ENCODE peak calls at places on chromosomes 5 and 9, in six cellular contexts. Z is GM23338, B is PC-9, X is endothelial cell of umbilical vein, V is neuronal stem cell, P is neural progenitor cell. F is an unnamed sample.
A peak's percentile ranks its signal among the peaks of the same experiment; 100 is the strongest.

GRCh38 chr9:20478780-20479179 is 143.5 kb downstream of the MLLT3 start:
- DNase-seq in Z (no peak), B (no peak), X (no peak), V (no peak), P (peak; percentile 7), F (no peak)

GRCh38 chr9:71607571-71607970 is 160.7 kb downstream of the CEMIP2 start:
- DNase-seq in Z (no peak), B (no peak), X (no peak), V (no peak), P (no peak), F (no peak)

GRCh38 chr9:18477121-18477705 is 3.3 kb downstream of the ADAMTSL1 start:
- DNase-seq in Z (no peak), B (no peak), X (no peak), V (no peak), P (no peak), F (no peak)

GRCh38 chr9:6845881-6846280 is 88.1 kb downstream of the KDM4C start:
- DNase-seq in Z (peak; percentile 85), B (no peak), X (no peak), V (peak; percentile 15), P (peak; percentile 61), F (no peak)

GRCh38 chr5:6818594-6819512 is 105.6 kb downstream of the TENT4A start:
- DNase-seq in Z (no peak), B (no peak), X (no peak), V (no peak), P (peak; percentile 18), F (peak; percentile 25)

GRCh38 chr9:137373611-137373980 is 49.4 kb downstream of the EXD3 start:
- DNase-seq in Z (no peak), B (no peak), X (no peak), V (peak; percentile 43), P (peak; percentile 77), F (no peak)

GRCh38 chr5:178110511-178110910 is 2.8 kb upstream of the N4BP3 start:
- DNase-seq in Z (no peak), B (no peak), X (no peak), V (no peak), P (no peak), F (no peak)

GRCh38 chr5:147455321-147455720 is 54.5 kb downstream of the DPYSL3 start:
- DNase-seq in Z (peak; percentile 67), B (no peak), X (no peak), V (no peak), P (peak; percentile 61), F (no peak)

GRCh38 chr5:143352691-143353090 is 50.8 kb downstream of the NR3C1 start:
- DNase-seq in Z (no peak), B (no peak), X (no peak), V (no peak), P (no peak), F (no peak)

GRCh38 chr5:169904568-169904967 is 75.7 kb downstream of the INSYN2B start:
- DNase-seq in Z (no peak), B (no peak), X (no peak), V (no peak), P (peak; percentile 59), F (no peak)

GRCh38 chr5:150780816-150781221 is 2.3 kb downstream of the SMIM3 start:
- DNase-seq in Z (no peak), B (no peak), X (no peak), V (no peak), P (no peak), F (peak; percentile 38)

GRCh38 chr9:114677418-114677817 is 4.6 kb downstream of the TEX48 start:
- DNase-seq in Z (no peak), B (peak; percentile 85), X (peak; percentile 97), V (no peak), P (no peak), F (peak; percentile 97)

GRCh38 chr5:40796487-40796889 is 1.7 kb downstream of the PRKAA1 start:
- DNase-seq in Z (no peak), B (no peak), X (peak; percentile 52), V (no peak), P (no peak), F (peak; percentile 60)

GRCh38 chr5:142192799-142193428 is 84.3 kb downstream of the NDFIP1 start:
- DNase-seq in Z (no peak), B (no peak), X (no peak), V (no peak), P (no peak), F (no peak)

GRCh38 chr9:129473523-129474244 is 147.2 kb downstream of the C9orf50 start:
- DNase-seq in Z (no peak), B (no peak), X (no peak), V (no peak), P (no peak), F (no peak)

GRCh38 chr9:5832093-5832542 is 799 bp downstream of the ERMP1 start:
- DNase-seq in Z (no peak), B (no peak), X (peak; percentile 25), V (no peak), P (no peak), F (no peak)

GRCh38 chr5:138032028-138032571 is 779 bp downstream of the FAM13B start:
- DNase-seq in Z (peak; percentile 83), B (peak; percentile 72), X (peak; percentile 71), V (no peak), P (no peak), F (peak; percentile 25)

GRCh38 chr5:142857405-142857804 is 87.2 kb downstream of the ARHGAP26 start:
- DNase-seq in Z (no peak), B (no peak), X (peak; percentile 62), V (no peak), P (no peak), F (no peak)

GRCh38 chr5:107469485-107469884 is 201.3 kb downstream of the EFNA5 start:
- DNase-seq in Z (no peak), B (peak; percentile 46), X (peak; percentile 96), V (no peak), P (no peak), F (peak; percentile 86)

GRCh38 chr9:24602687-24603352 is 57.1 kb upstream of the IZUMO3 start:
- DNase-seq in Z (no peak), B (no peak), X (no peak), V (no peak), P (no peak), F (peak; percentile 39)
- H2AFZ ChIP-seq in Z (no peak overlapping the region), B (no peak overlapping the region), X (no peak overlapping the region), V (no peak overlapping the region), P (no peak overlapping the region), F (no peak overlapping the region)

GRCh38 chr9:95139121-95139520 is 178.4 kb downstream of the FANCC start:
- DNase-seq in Z (no peak), B (no peak), X (no peak), V (no peak), P (no peak), F (no peak)
- H3K4me3 ChIP-seq in Z (no peak overlapping the region), B (no peak overlapping the region), X (no peak overlapping the region), V (no peak overlapping the region), P (no peak overlapping the region), F (no peak overlapping the region)

DNA sequence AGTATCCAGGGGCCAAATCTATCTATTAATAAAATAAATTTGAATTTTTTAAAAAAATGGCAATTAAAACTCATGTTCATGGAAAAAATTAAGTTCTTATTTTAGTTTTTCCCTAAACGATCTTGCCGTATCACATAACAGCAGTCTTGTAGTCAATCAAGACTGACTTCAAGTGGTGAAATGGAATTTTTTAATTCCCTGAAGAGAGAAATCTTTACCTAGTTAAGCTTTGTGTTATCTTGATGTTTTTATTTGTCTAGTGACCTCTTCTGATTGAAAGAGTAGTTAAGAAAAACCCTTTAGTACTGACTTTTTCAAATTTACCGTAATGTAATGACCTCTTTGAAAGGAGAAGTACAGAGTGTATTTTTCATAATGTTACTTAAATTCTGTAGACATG is 19.6 kb downstream of the TGFBR1 start:
- DNase-seq in Z (no peak), B (no peak), X (no peak), V (no peak), P (no peak), F (no peak)
- H3K4me1 ChIP-seq in Z (peaks cover under 1% of the 10 kb centered on the region), B (peaks cover 14% of the 10 kb centered on the region), X (no peaks in the 10 kb centered on the region), V (no peaks in the 10 kb centered on the region), P (peaks cover 3% of the 10 kb centered on the region), F (peaks cover 33% of the 10 kb centered on the region)

DNA sequence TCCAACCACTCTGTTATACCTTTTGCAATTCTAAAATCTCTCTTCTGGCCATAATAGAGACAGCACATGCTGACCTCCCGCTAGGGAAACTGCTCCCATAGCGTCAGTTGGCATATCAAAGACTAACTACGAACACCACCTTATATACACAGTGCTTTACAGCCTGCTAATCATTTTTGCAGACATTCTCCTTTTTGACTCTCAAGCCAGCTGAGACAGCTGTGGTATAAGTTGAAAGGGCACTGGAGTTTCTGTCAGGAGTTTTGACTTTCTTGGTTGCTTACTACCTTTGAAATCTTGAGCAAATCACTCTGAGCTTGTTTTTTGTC is 160.2 kb upstream of the TBCA start:
- DNase-seq in Z (no peak), B (no peak), X (no peak), V (no peak), P (no peak), F (no peak)
- H2AFZ ChIP-seq in Z (no peak overlapping the region), B (no peak overlapping the region), X (no peak overlapping the region), V (no peak overlapping the region), P (no peak overlapping the region), F (no peak overlapping the region)

DNA sequence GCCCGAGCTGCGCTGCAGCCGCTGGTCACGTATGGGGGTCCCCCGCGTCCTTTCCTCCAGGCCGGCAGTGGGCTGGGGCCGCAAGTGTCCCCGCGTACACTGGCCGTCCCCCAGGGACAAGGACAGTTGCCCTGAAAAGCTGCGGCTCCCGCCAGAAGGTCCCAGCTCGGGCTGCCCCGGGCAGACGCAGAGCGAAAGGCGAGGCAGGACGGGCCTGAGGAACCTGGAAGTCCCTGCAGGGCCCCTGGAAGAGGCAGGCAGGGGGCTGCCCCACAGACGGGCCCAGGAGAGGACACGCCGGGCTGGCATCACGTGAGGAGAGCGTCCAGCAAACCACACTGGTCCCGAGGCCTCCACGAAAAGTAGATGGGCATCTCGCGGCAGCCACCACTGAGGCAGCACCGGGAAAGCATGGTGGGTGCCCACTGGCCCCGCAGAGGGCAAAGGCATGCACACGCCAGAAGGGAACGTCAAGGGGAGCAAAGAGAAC is 3.2 kb upstream of the NKD2 start:
- DNase-seq in Z (no peak), B (no peak), X (no peak), V (no peak), P (no peak), F (no peak)
- H3K4me3 ChIP-seq in Z (peak overlapping the region; percentile 62), B (no peak overlapping the region), X (no peak overlapping the region), V (peak overlapping the region; percentile 73), P (peak overlapping the region; percentile 56), F (no peak overlapping the region)

GRCh38 chr9:36147441-36148175 is 11.1 kb downstream of the GLIPR2 start:
- DNase-seq in Z (no peak), B (no peak), X (no peak), V (no peak), P (no peak), F (no peak)

GRCh38 chr9:36148652-36149051 is 12.1 kb downstream of the GLIPR2 start:
- DNase-seq in Z (no peak), B (peak; percentile 88), X (peak; percentile 86), V (no peak), P (no peak), F (peak; percentile 92)

GRCh38 chr9:36144322-36145206 is 8.0 kb downstream of the GLIPR2 start:
- DNase-seq in Z (no peak), B (no peak), X (no peak), V (no peak), P (no peak), F (no peak)

GRCh38 chr9:36145970-36146369 is 9.4 kb downstream of the GLIPR2 start:
- DNase-seq in Z (no peak), B (no peak), X (no peak), V (no peak), P (no peak), F (no peak)

GRCh38 chr9:36146666-36147065 is 10.1 kb downstream of the GLIPR2 start:
- DNase-seq in Z (no peak), B (no peak), X (no peak), V (no peak), P (no peak), F (no peak)
- H3K4me1 ChIP-seq in Z (no peaks in the 10 kb centered on the region), B (peaks cover 13% of the 10 kb centered on the region), X (peaks cover 27% of the 10 kb centered on the region), V (no peaks in the 10 kb centered on the region), P (no peaks in the 10 kb centered on the region), F (peaks cover 14% of the 10 kb centered on the region)

GRCh38 chr5:127988149-127988755 is 95.3 kb upstream of the SLC12A2 start:
- DNase-seq in Z (no peak), B (peak; percentile 53), X (peak; percentile 92), V (no peak), P (no peak), F (peak; percentile 97)
- H2AFZ ChIP-seq in Z (no peak overlapping the region), B (peak overlapping the region; percentile 71), X (peak overlapping the region; percentile 89), V (no peak overlapping the region), P (no peak overlapping the region), F (peak overlapping the region; percentile 75)